ENCODE peak calls at places on chromosome 21, in seven cellular contexts. Z is endothelial cell of umbilical vein; M is DMS 273 treated with DMSO at 0.1 percent for 48 hours; G is stimulated activated CD8-positive, alpha-beta memory T cell treated with anti-CD3 and anti-CD28 coated beads, Interleukin-12 subunit alpha, Interleukin-12 subunit beta, amount 100 ng/mL, for 1 hour; I is CD8-positive, alpha-beta memory T cell; H is fibroblast of lung; N is astrocyte. E is an unnamed sample.

GRCh38 chr21:31577280-31577679 is 82.2 kb upstream of the SOD1 start:
- DNase-seq in I (no peak), M (no peak), G (no peak), N (no peak), H (no peak), Z (no peak), E (no peak)

GRCh38 chr21:42578761-42579415 is 65.2 kb downstream of the SLC37A1 start:
- DNase-seq in N (no peak), I (no peak), H (no peak), Z (no peak), M (no peak), G (no peak), E (no peak)

GRCh38 chr21:32949701-32950100 is 76.0 kb upstream of the OLIG2 start:
- DNase-seq in Z (no peak), H (no peak), I (no peak), G (no peak), N (no peak), M (no peak), E (no peak)

GRCh38 chr21:36079010-36079649 is 9.3 kb downstream of the CBR1 start:
- DNase-seq in H (no peak), Z (no peak), I (no peak), N (no peak), M (no peak), G (no peak), E (peak)

GRCh38 chr21:29208666-29209059 is 78.2 kb downstream of the MAP3K7CL start:
- DNase-seq in M (no peak), N (peak), I (no peak), G (no peak), Z (peak), H (peak), E (peak)

GRCh38 chr21:34743831-34744230 is 75.0 kb downstream of the CLIC6 start:
- DNase-seq in I (no peak), M (no peak), N (peak), H (peak), Z (no peak), G (no peak), E (no peak)

GRCh38 chr21:25790122-25790951 is 55.6 kb downstream of the GABPA start:
- DNase-seq in Z (peak), M (peak), H (peak), G (no peak), N (peak), I (no peak), E (peak)

GRCh38 chr21:41167348-41168342 is at the start of gene BACE2:
- DNase-seq in Z (peak), G (no peak), H (peak), N (peak), M (peak), I (no peak), E (peak)

GRCh38 chr21:45458281-45459170 is 53.6 kb downstream of the COL18A1 start:
- DNase-seq in G (no peak), I (no peak), N (no peak), H (no peak), Z (no peak), M (no peak), E (no peak)

GRCh38 chr21:38956791-38957571 is 151.3 kb downstream of the ETS2 start:
- DNase-seq in M (no peak), G (no peak), N (peak), Z (peak), I (no peak), H (peak), E (no peak)

GRCh38 chr21:18369115-18369514 is 34.5 kb downstream of the TMPRSS15 start:
- DNase-seq in I (no peak), M (peak), G (no peak), Z (peak), N (no peak), H (peak), E (peak)

GRCh38 chr21:38813554-38813953 is 7.8 kb downstream of the ETS2 start:
- DNase-seq in M (no peak), N (no peak), I (no peak), G (no peak), Z (no peak), H (peak), E (no peak)

GRCh38 chr21:36641346-36641745 is 57.6 kb upstream of the SIM2 start:
- DNase-seq in H (no peak), I (no peak), Z (no peak), N (no peak), M (no peak), G (no peak), E (no peak)

GRCh38 chr21:44812640-44813039 is 5.2 kb downstream of the SUMO3 start:
- DNase-seq in G (no peak), N (no peak), Z (no peak), H (no peak), I (no peak), M (no peak), E (no peak)

GRCh38 chr21:31201144-31201543 is 142.9 kb downstream of the TIAM1 start:
- DNase-seq in H (no peak), I (no peak), G (no peak), Z (no peak), N (peak), M (no peak), E (no peak)

GRCh38 chr21:17270234-17270633 is 242.6 kb upstream of the CXADR start:
- DNase-seq in M (no peak), N (peak), G (no peak), Z (peak), I (no peak), H (peak), E (peak)

GRCh38 chr21:37292946-37293345 is 25.8 kb upstream of the VPS26C start:
- DNase-seq in I (no peak), N (no peak), M (no peak), Z (peak), H (peak), G (no peak), E (peak)

GRCh38 chr21:44723177-44724131 is 12.1 kb upstream of the TSPEAR start:
- DNase-seq in I (no peak), N (no peak), H (no peak), Z (no peak), M (no peak), G (no peak), E (no peak)

GRCh38 chr21:33128538-33128937 is 58.6 kb downstream of the OLIG1 start:
- DNase-seq in H (no peak), M (no peak), I (no peak), N (no peak), G (no peak), Z (no peak), E (no peak)

GRCh38 chr21:29293495-29293894 is 5.2 kb upstream of the BACH1 start:
- DNase-seq in I (no peak), G (no peak), M (no peak), Z (no peak), H (no peak), N (no peak), E (no peak)

GRCh38 chr21:38930065-38930464 is 124.3 kb downstream of the ETS2 start:
- DNase-seq in H (no peak), N (no peak), Z (no peak), M (no peak), G (no peak), I (no peak), E (no peak)

GRCh38 chr21:33539612-33540011 is 2.3 kb downstream of the GART start:
- DNase-seq in Z (no peak), I (no peak), N (no peak), H (peak), G (no peak), M (no peak), E (no peak)

GRCh38 chr21:38319781-38320180 is 63.0 kb downstream of the KCNJ15 start:
- DNase-seq in I (no peak), Z (no peak), N (peak), M (no peak), H (peak), G (no peak), E (no peak)

GRCh38 chr21:38955495-38955894 is 149.8 kb downstream of the ETS2 start:
- DNase-seq in H (peak), N (peak), M (no peak), I (no peak), G (no peak), Z (no peak), E (no peak)

GRCh38 chr21:37878946-37879660 is 37.2 kb downstream of the KCNJ6 start:
- DNase-seq in Z (peak), N (peak), G (no peak), I (no peak), H (peak), M (peak), E (peak)

GRCh38 chr21:42520628-42521253 is 7.1 kb downstream of the SLC37A1 start:
- DNase-seq in H (no peak), I (no peak), G (no peak), N (no peak), M (no peak), Z (no peak), E (no peak)

GRCh38 chr21:16419188-16419874 is 689.5 kb downstream of the USP25 start:
- DNase-seq in N (peak), H (peak), Z (peak), I (no peak), G (no peak), M (peak), E (peak)

GRCh38 chr21:33185852-33186251 is 43.9 kb upstream of the IFNAR2 start:
- DNase-seq in H (no peak), N (no peak), M (no peak), I (no peak), G (no peak), Z (no peak), E (peak)

GRCh38 chr21:15437873-15438272 is 291.9 kb upstream of the USP25 start:
- DNase-seq in G (no peak), H (peak), N (peak), Z (peak), I (no peak), M (no peak), E (peak)

GRCh38 chr21:17848228-17848627 is 29.1 kb upstream of the C21orf91 start:
- DNase-seq in I (no peak), H (peak), M (no peak), N (peak), G (no peak), Z (no peak), E (peak)

GRCh38 chr21:35563885-35564451 is 496.4 kb downstream of the SETD4 start:
- DNase-seq in I (no peak), G (no peak), Z (no peak), N (peak), H (peak), M (no peak), E (no peak)

GRCh38 chr21:46435786-46436227 is 22.9 kb upstream of the DIP2A start:
- DNase-seq in H (no peak), Z (no peak), M (no peak), G (no peak), I (no peak), N (no peak), E (no peak)

E was measured in lung microvascular endothelial cell.